ENCODE peak calls at places on chromosome 22, in six cellular contexts. Y is hepatocyte, K is sigmoid colon, B is A673, S is A549, I is lung. A is an unnamed sample.

GRCh38 chr22:29199702-29200400 is 5.8 kb upstream of the EMID1 start:
- DNase-seq in Y (no peak), K (no peak), B (no peak), S (no peak), I (no peak), A (no peak)

GRCh38 chr22:49850959-49851815 is 2.5 kb upstream of the ZBED4 start:
- DNase-seq in Y (no peak), K (no peak), B (no peak), S (no peak), I (no peak), A (no peak)

GRCh38 chr22:20799449-20799848 is 25.5 kb downstream of the SERPIND1 start:
- DNase-seq in Y (no peak), K (no peak), B (no peak), S (no peak), I (no peak), A (peak; percentile 22)

GRCh38 chr22:20721409-20722218 is 52.3 kb upstream of the SERPIND1 start:
- DNase-seq in Y (no peak), K (no peak), B (no peak), S (no peak), I (no peak), A (no peak)

GRCh38 chr22:32996702-32997101 is 61.5 kb downstream of the SYN3 start:
- DNase-seq in Y (peak; percentile 25), K (peak; percentile 88), B (no peak), S (peak; percentile 16), I (peak; percentile 63), A (no peak)

GRCh38 chr22:19400881-19401280 is 30.7 kb downstream of the HIRA start:
- DNase-seq in Y (no peak), K (peak; percentile 39), B (no peak), S (no peak), I (no peak), A (no peak)

GRCh38 chr22:32574957-32575893 is 100.6 kb downstream of the FBXO7 start:
- DNase-seq in Y (peak; percentile 42), K (no peak), B (no peak), S (no peak), I (no peak), A (no peak)

GRCh38 chr22:49344196-49344595 is 483.5 kb downstream of the BRD1 start:
- DNase-seq in Y (no peak), K (no peak), B (no peak), S (no peak), I (no peak), A (no peak)

GRCh38 chr22:20531154-20531403 is 23.7 kb downstream of the MED15 start:
- DNase-seq in Y (no peak), K (no peak), B (no peak), S (no peak), I (no peak), A (no peak)

GRCh38 chr22:40817737-40818136 is 1.4 kb downstream of the SLC25A17 start:
- DNase-seq in Y (no peak), K (no peak), B (no peak), S (no peak), I (no peak), A (no peak)

GRCh38 chr22:19737846-19738663 is 14.7 kb downstream of the GP1BB start:
- DNase-seq in Y (no peak), K (no peak), B (no peak), S (no peak), I (no peak), A (no peak)

GRCh38 chr22:49768961-49769690 is 58.5 kb downstream of the BRD1 start:
- DNase-seq in Y (no peak), K (peak; percentile 70), B (no peak), S (no peak), I (no peak), A (peak; percentile 13)

GRCh38 chr22:17418890-17419324 is 49.6 kb downstream of the CECR2 start:
- DNase-seq in Y (no peak), K (no peak), B (no peak), S (no peak), I (no peak), A (no peak)

GRCh38 chr22:19658057-19658966 is 56.0 kb upstream of the SEPTIN5 start:
- DNase-seq in Y (no peak), K (no peak), B (no peak), S (no peak), I (no peak), A (no peak)

GRCh38 chr22:47189056-47189916 is 426.8 kb downstream of the TBC1D22A start:
- DNase-seq in Y (no peak), K (peak; percentile 37), B (no peak), S (no peak), I (no peak), A (no peak)

GRCh38 chr22:44497904-44498242 is at the start of gene RTL6:
- DNase-seq in Y (no peak), K (no peak), B (no peak), S (no peak), I (no peak), A (no peak)

GRCh38 chr22:35544189-35544588 is 3.6 kb downstream of the RASD2 start:
- DNase-seq in Y (no peak), K (no peak), B (no peak), S (no peak), I (no peak), A (no peak)

DNA sequence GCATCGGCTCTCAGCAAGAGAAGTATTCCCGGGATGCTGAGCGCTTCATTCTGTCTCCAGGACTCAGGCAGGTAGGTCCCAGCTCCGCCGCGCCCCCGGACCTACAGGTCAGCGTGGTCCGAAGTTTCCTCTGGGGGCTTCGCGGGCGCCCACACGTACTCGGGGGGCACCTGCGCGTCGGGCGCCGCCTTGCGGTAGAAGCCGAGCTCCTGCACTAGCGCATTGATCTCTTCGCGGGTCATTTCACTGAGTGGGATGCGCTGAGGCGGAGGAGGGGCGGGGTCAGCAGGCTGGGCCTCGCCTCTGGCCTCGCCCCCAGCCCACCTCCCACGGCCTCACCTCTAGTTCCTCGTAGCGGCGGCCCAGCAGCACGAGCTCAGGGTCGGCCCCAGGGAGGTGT is 2.5 kb downstream of the SELENOM start:
- DNase-seq in Y (peak; percentile 56), K (peak; percentile 83), B (no peak), S (no peak), I (no peak), A (no peak)
- TF ChIP-seq CTCF in Y (peak; percentile 40), K (peak; percentile 54), B (peak; percentile 64), S (no peak), I (no peak), A (no peak)

GRCh38 chr22:24068717-24069116 is 57.6 kb downstream of the CABIN1 start:
- DNase-seq in Y (no peak), K (peak; percentile 66), B (no peak), S (no peak), I (no peak), A (no peak)
- H3K4me1 ChIP-seq in Y (no peaks in the 10 kb centered on the region), K (no peaks in the 10 kb centered on the region), B (no peaks in the 10 kb centered on the region), S (no peaks in the 10 kb centered on the region), I (no peaks in the 10 kb centered on the region), A (no peaks in the 10 kb centered on the region)

DNA sequence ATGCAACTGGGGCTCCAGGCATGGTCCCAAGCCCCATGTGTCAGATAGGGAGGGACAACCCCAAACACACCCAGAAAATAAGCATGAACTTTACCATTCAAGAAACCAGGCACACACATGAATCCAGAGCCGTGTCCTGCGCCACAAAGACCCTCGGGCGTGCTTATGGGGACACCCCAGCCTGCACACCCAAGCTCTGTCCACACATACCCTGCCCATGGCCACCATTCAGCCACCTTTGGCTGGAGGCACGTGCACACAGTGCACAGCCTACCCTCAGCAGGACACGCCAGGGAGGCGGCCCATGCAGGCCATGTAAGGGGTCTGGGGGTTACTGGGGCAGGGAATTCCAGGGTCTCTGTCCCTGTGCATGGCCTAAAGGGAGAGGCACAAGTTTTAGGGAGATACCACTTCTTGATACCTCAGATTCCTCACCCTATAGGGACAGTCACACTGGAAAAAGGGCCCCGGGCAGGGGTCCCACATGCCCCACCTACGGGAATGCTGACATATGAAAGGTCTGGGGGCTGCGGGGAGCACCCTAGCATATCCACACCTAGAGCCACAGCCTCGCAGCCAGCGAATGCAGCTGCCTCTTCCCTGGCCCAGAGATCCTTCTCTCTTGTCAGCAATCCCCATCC is 20.6 kb downstream of the PACSIN2 start:
- DNase-seq in Y (no peak), K (peak; percentile 67), B (no peak), S (no peak), I (no peak), A (no peak)
- H3K4me3 ChIP-seq in Y (no peak overlapping the region), K (peak overlapping the region; percentile 15), B (no peak overlapping the region), S (peak overlapping the region; percentile 52), I (no peak overlapping the region), A (no peak overlapping the region)

GRCh38 chr22:22026157-22026831 is 43.7 kb upstream of the TOP3B start:
- DNase-seq in Y (no peak), K (no peak), B (no peak), S (no peak), I (no peak), A (no peak)

GRCh38 chr22:22023581-22024137 is 41.1 kb upstream of the TOP3B start:
- DNase-seq in Y (no peak), K (no peak), B (no peak), S (no peak), I (no peak), A (no peak)

GRCh38 chr22:22024440-22024839 is 41.9 kb upstream of the TOP3B start:
- DNase-seq in Y (no peak), K (no peak), B (no peak), S (no peak), I (no peak), A (no peak)

GRCh38 chr22:22027955-22028354 is 45.4 kb upstream of the TOP3B start:
- DNase-seq in Y (no peak), K (no peak), B (no peak), S (no peak), I (no peak), A (no peak)

GRCh38 chr22:22025320-22026156 is 43.0 kb upstream of the TOP3B start:
- DNase-seq in Y (no peak), K (no peak), B (no peak), S (no peak), I (no peak), A (no peak)
- TF ChIP-seq CTCF in Y (no peak), K (no peak), B (no peak), S (no peak), I (no peak), A (no peak)

GRCh38 chr22:37112084-37112728 is 2.7 kb upstream of the TMPRSS6 start:
- DNase-seq in Y (peak; percentile 40), K (no peak), B (no peak), S (no peak), I (no peak), A (no peak)
- H3K4me1 ChIP-seq in Y (peaks cover 24% of the 10 kb centered on the region), K (no peaks in the 10 kb centered on the region), B (no peaks in the 10 kb centered on the region), S (no peaks in the 10 kb centered on the region), I (no peaks in the 10 kb centered on the region), A (no peaks in the 10 kb centered on the region)

DNA sequence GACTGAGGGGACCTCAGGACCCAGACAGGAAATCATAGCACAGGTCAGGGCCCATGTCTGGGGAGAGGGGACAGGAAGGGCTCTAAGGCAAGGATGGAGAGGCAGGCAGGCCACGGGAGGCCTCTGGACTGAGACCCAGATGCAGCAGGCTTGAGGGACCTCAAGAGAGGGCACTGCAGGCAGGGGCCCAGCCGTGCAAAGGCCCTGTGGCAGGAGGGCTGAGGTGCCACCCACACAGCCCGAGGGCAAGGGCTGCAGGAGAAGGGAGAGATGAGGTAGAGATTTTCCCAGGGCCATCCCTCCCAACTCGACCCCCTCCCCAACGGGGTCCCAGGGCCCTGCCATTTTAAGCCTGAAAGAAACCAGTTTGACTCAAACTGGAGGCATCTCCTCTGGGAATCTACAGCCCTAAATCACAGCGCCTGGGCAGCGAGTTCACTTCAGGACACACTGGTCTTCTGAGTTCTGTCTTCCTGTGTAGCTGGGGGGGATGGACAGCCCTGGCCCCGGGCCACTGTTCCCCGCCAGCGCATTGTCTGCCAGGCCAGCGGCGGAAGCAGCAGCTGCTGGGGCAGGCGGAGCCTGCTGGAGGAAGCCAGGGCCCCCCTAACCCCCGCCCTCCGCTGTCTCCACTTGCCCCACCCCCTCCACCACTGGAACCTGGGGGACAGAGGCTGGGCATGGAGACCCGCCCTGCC is 20.3 kb upstream of the WNT7B start:
- DNase-seq in Y (peak; percentile 69), K (peak; percentile 96), B (peak; percentile 63), S (no peak), I (peak; percentile 77), A (peak; percentile 95)
- H3K4me3 ChIP-seq in Y (no peak overlapping the region), K (no peak overlapping the region), B (no peak overlapping the region), S (no peak overlapping the region), I (no peak overlapping the region), A (no peak overlapping the region)

A was measured in BE2C.